ENCODE peak calls at places on chromosome 4, in nine cellular contexts. One of them, this sample, is unnamed.

GRCh38 chr4:118776166-118776954 is 59.6 kb downstream of the SEC24D start:
- DNase-seq in NCI-H510A treated with DMSO at 0.1 percent for 48 hours: no peak
- DNase-seq in neural progenitor cell: no peak
- DNase-seq in head of caudate nucleus: no peak
- DNase-seq in midbrain: no peak
- DNase-seq in BE2C: no peak
- DNase-seq in AG09319: no peak
- DNase-seq in left colon: no peak
- DNase-seq in RPMI8226: peak
- DNase-seq in this sample: peak

GRCh38 chr4:120692964-120693363 is 229.6 kb downstream of the PRDM5 start:
- DNase-seq in AG09319: peak
- DNase-seq in BE2C: peak
- DNase-seq in left colon: peak
- DNase-seq in NCI-H510A treated with DMSO at 0.1 percent for 48 hours: no peak
- DNase-seq in RPMI8226: no peak
- DNase-seq in neural progenitor cell: no peak
- DNase-seq in midbrain: no peak
- DNase-seq in head of caudate nucleus: no peak
- DNase-seq in this sample: peak

GRCh38 chr4:84031401-84031800 is 467.7 kb downstream of the NKX6-1 start:
- DNase-seq in NCI-H510A treated with DMSO at 0.1 percent for 48 hours: no peak
- DNase-seq in BE2C: no peak
- DNase-seq in neural progenitor cell: no peak
- DNase-seq in left colon: no peak
- DNase-seq in AG09319: no peak
- DNase-seq in midbrain: no peak
- DNase-seq in RPMI8226: no peak
- DNase-seq in head of caudate nucleus: no peak
- DNase-seq in this sample: no peak

GRCh38 chr4:183628189-183628588 is 30.8 kb downstream of the RWDD4 start:
- DNase-seq in head of caudate nucleus: no peak
- DNase-seq in neural progenitor cell: no peak
- DNase-seq in NCI-H510A treated with DMSO at 0.1 percent for 48 hours: no peak
- DNase-seq in BE2C: no peak
- DNase-seq in left colon: no peak
- DNase-seq in midbrain: no peak
- DNase-seq in AG09319: no peak
- DNase-seq in RPMI8226: no peak
- DNase-seq in this sample: no peak

GRCh38 chr4:71415491-71415890 is 76.7 kb downstream of the SLC4A4 start:
- DNase-seq in AG09319: no peak
- DNase-seq in BE2C: no peak
- DNase-seq in midbrain: no peak
- DNase-seq in head of caudate nucleus: no peak
- DNase-seq in RPMI8226: no peak
- DNase-seq in NCI-H510A treated with DMSO at 0.1 percent for 48 hours: no peak
- DNase-seq in neural progenitor cell: no peak
- DNase-seq in left colon: no peak
- DNase-seq in this sample: peak

GRCh38 chr4:61580721-61581377 is 380.7 kb downstream of the ADGRL3 start:
- DNase-seq in midbrain: no peak
- DNase-seq in NCI-H510A treated with DMSO at 0.1 percent for 48 hours: no peak
- DNase-seq in neural progenitor cell: no peak
- DNase-seq in AG09319: no peak
- DNase-seq in BE2C: no peak
- DNase-seq in left colon: no peak
- DNase-seq in head of caudate nucleus: no peak
- DNase-seq in RPMI8226: no peak
- DNase-seq in this sample: no peak

GRCh38 chr4:139279723-139280620 is at the start of gene MGARP:
- DNase-seq in BE2C: peak
- DNase-seq in neural progenitor cell: peak
- DNase-seq in RPMI8226: no peak
- DNase-seq in head of caudate nucleus: peak
- DNase-seq in midbrain: no peak
- DNase-seq in left colon: peak
- DNase-seq in AG09319: no peak
- DNase-seq in NCI-H510A treated with DMSO at 0.1 percent for 48 hours: peak
- DNase-seq in this sample: no peak

GRCh38 chr4:40401646-40402045 is 66.5 kb downstream of the CHRNA9 start:
- DNase-seq in head of caudate nucleus: no peak
- DNase-seq in AG09319: no peak
- DNase-seq in left colon: no peak
- DNase-seq in RPMI8226: no peak
- DNase-seq in midbrain: no peak
- DNase-seq in NCI-H510A treated with DMSO at 0.1 percent for 48 hours: no peak
- DNase-seq in BE2C: no peak
- DNase-seq in neural progenitor cell: no peak
- DNase-seq in this sample: no peak

GRCh38 chr4:173736840-173737239 is 206.8 kb upstream of the HAND2 start:
- DNase-seq in AG09319: no peak
- DNase-seq in head of caudate nucleus: no peak
- DNase-seq in neural progenitor cell: no peak
- DNase-seq in BE2C: no peak
- DNase-seq in RPMI8226: no peak
- DNase-seq in left colon: no peak
- DNase-seq in NCI-H510A treated with DMSO at 0.1 percent for 48 hours: no peak
- DNase-seq in midbrain: no peak
- DNase-seq in this sample: no peak

GRCh38 chr4:2432991-2433530 is 14.3 kb downstream of the CFAP99 start:
- DNase-seq in neural progenitor cell: no peak
- DNase-seq in midbrain: peak
- DNase-seq in RPMI8226: no peak
- DNase-seq in left colon: no peak
- DNase-seq in BE2C: no peak
- DNase-seq in NCI-H510A treated with DMSO at 0.1 percent for 48 hours: no peak
- DNase-seq in AG09319: no peak
- DNase-seq in head of caudate nucleus: peak
- DNase-seq in this sample: peak

This sample was measured in brain microvascular endothelial cell.